ENCODE peak calls at places on chromosomes 12 and 14, in nine cellular contexts. One of them, this sample, is unnamed. For H3K4me1, the result is how much of the 10 kb centered on the place peaks cover.

GRCh38 chr12:114687802-114688201 is 3.8 kb upstream of the TBX3 start:
- DNase-seq in stomach: no peak
- DNase-seq in neural progenitor cell: peak
- DNase-seq in Panc1: no peak
- DNase-seq in left lung: no peak
- DNase-seq in GM23338: peak
- DNase-seq in transverse colon: no peak
- DNase-seq in keratinocyte: no peak
- DNase-seq in OCI-LY7: no peak
- DNase-seq in this sample: no peak

GRCh38 chr12:29552324-29552927 is 54.9 kb upstream of the OVCH1 start:
- DNase-seq in stomach: peak
- DNase-seq in neural progenitor cell: peak
- DNase-seq in Panc1: peak
- DNase-seq in left lung: peak
- DNase-seq in GM23338: peak
- DNase-seq in transverse colon: peak
- DNase-seq in keratinocyte: no peak
- DNase-seq in OCI-LY7: peak
- DNase-seq in this sample: peak

GRCh38 chr12:46959484-46959883 is 119.9 kb upstream of the PCED1B start:
- DNase-seq in stomach: no peak
- DNase-seq in neural progenitor cell: no peak
- DNase-seq in Panc1: peak
- DNase-seq in left lung: no peak
- DNase-seq in GM23338: no peak
- DNase-seq in transverse colon: no peak
- DNase-seq in keratinocyte: no peak
- DNase-seq in OCI-LY7: no peak
- DNase-seq in this sample: no peak

GRCh38 chr14:105930572-105930971 is 404.2 kb downstream of the TMEM121 start:
- DNase-seq in stomach: no peak
- DNase-seq in neural progenitor cell: no peak
- DNase-seq in Panc1: no peak
- DNase-seq in left lung: no peak
- DNase-seq in GM23338: no peak
- DNase-seq in transverse colon: no peak
- DNase-seq in keratinocyte: no peak
- DNase-seq in OCI-LY7: no peak
- DNase-seq in this sample: no peak

GRCh38 chr12:45183263-45183662 is 32.6 kb upstream of the ANO6 start:
- DNase-seq in stomach: no peak
- DNase-seq in neural progenitor cell: no peak
- DNase-seq in Panc1: no peak
- DNase-seq in left lung: no peak
- DNase-seq in GM23338: no peak
- DNase-seq in transverse colon: no peak
- DNase-seq in keratinocyte: no peak
- DNase-seq in OCI-LY7: peak
- DNase-seq in this sample: no peak

GRCh38 chr14:104424406-104425072 is 155.0 kb upstream of the C14orf180 start:
- DNase-seq in stomach: peak
- DNase-seq in neural progenitor cell: peak
- DNase-seq in Panc1: no peak
- DNase-seq in left lung: no peak
- DNase-seq in GM23338: no peak
- DNase-seq in transverse colon: no peak
- DNase-seq in keratinocyte: no peak
- DNase-seq in OCI-LY7: no peak
- DNase-seq in this sample: no peak

GRCh38 chr12:65918057-65918456 is 93.8 kb downstream of the HMGA2 start:
- DNase-seq in stomach: no peak
- DNase-seq in neural progenitor cell: no peak
- DNase-seq in Panc1: no peak
- DNase-seq in left lung: no peak
- DNase-seq in GM23338: no peak
- DNase-seq in transverse colon: no peak
- DNase-seq in keratinocyte: no peak
- DNase-seq in OCI-LY7: no peak
- DNase-seq in this sample: no peak

GRCh38 chr14:58950555-58950954 is 237.9 kb upstream of the DAAM1 start:
- DNase-seq in stomach: no peak
- DNase-seq in neural progenitor cell: no peak
- DNase-seq in Panc1: no peak
- DNase-seq in left lung: no peak
- DNase-seq in GM23338: no peak
- DNase-seq in transverse colon: no peak
- DNase-seq in keratinocyte: no peak
- DNase-seq in OCI-LY7: no peak
- DNase-seq in this sample: no peak

GRCh38 chr12:69247253-69248018 is 8.1 kb downstream of the CPSF6 start:
- DNase-seq in stomach: no peak
- DNase-seq in neural progenitor cell: no peak
- DNase-seq in Panc1: no peak
- DNase-seq in left lung: no peak
- DNase-seq in GM23338: no peak
- DNase-seq in transverse colon: no peak
- DNase-seq in keratinocyte: no peak
- DNase-seq in OCI-LY7: no peak
- DNase-seq in this sample: no peak

GRCh38 chr14:54556535-54556934 is 10.4 kb upstream of the SAMD4A start:
- DNase-seq in stomach: no peak
- DNase-seq in neural progenitor cell: no peak
- DNase-seq in Panc1: no peak
- DNase-seq in left lung: no peak
- DNase-seq in GM23338: peak
- DNase-seq in transverse colon: no peak
- DNase-seq in keratinocyte: no peak
- DNase-seq in OCI-LY7: no peak
- DNase-seq in this sample: no peak

GRCh38 chr12:44930972-44931600 is 55.0 kb upstream of the NELL2 start:
- DNase-seq in stomach: no peak
- DNase-seq in neural progenitor cell: peak
- DNase-seq in Panc1: no peak
- DNase-seq in left lung: no peak
- DNase-seq in GM23338: peak
- DNase-seq in transverse colon: no peak
- DNase-seq in keratinocyte: peak
- DNase-seq in OCI-LY7: peak
- DNase-seq in this sample: no peak

GRCh38 chr12:76026643-76027063 is 4.9 kb downstream of the PHLDA1 start:
- DNase-seq in stomach: no peak
- DNase-seq in neural progenitor cell: no peak
- DNase-seq in Panc1: no peak
- DNase-seq in left lung: no peak
- DNase-seq in GM23338: no peak
- DNase-seq in transverse colon: no peak
- DNase-seq in keratinocyte: no peak
- DNase-seq in OCI-LY7: no peak
- DNase-seq in this sample: no peak

GRCh38 chr12:122159879-122160278 is 14.1 kb downstream of the IL31 start:
- DNase-seq in stomach: no peak
- DNase-seq in neural progenitor cell: no peak
- DNase-seq in Panc1: no peak
- DNase-seq in left lung: no peak
- DNase-seq in GM23338: peak
- DNase-seq in transverse colon: no peak
- DNase-seq in keratinocyte: no peak
- DNase-seq in OCI-LY7: peak
- DNase-seq in this sample: no peak
- TF ChIP-seq CTCF in stomach: no peak
- TF ChIP-seq CTCF in neural progenitor cell: no peak
- TF ChIP-seq CTCF in Panc1: no peak
- TF ChIP-seq CTCF in left lung: no peak
- TF ChIP-seq CTCF in GM23338: peak
- TF ChIP-seq CTCF in transverse colon: no peak
- TF ChIP-seq CTCF in keratinocyte: no peak
- TF ChIP-seq CTCF in OCI-LY7: peak
- TF ChIP-seq CTCF in this sample: peak

GRCh38 chr14:90554341-90554740 is 157.5 kb downstream of the CALM1 start:
- DNase-seq in stomach: peak
- DNase-seq in neural progenitor cell: no peak
- DNase-seq in Panc1: no peak
- DNase-seq in left lung: no peak
- DNase-seq in GM23338: no peak
- DNase-seq in transverse colon: no peak
- DNase-seq in keratinocyte: no peak
- DNase-seq in OCI-LY7: no peak
- DNase-seq in this sample: no peak

GRCh38 chr14:90553921-90554336 is 157.1 kb downstream of the CALM1 start:
- DNase-seq in stomach: no peak
- DNase-seq in neural progenitor cell: no peak
- DNase-seq in Panc1: no peak
- DNase-seq in left lung: no peak
- DNase-seq in GM23338: no peak
- DNase-seq in transverse colon: no peak
- DNase-seq in keratinocyte: no peak
- DNase-seq in OCI-LY7: no peak
- DNase-seq in this sample: no peak

GRCh38 chr14:90552465-90553297 is 155.9 kb downstream of the CALM1 start:
- DNase-seq in stomach: no peak
- DNase-seq in neural progenitor cell: no peak
- DNase-seq in Panc1: no peak
- DNase-seq in left lung: no peak
- DNase-seq in GM23338: no peak
- DNase-seq in transverse colon: no peak
- DNase-seq in keratinocyte: no peak
- DNase-seq in OCI-LY7: no peak
- DNase-seq in this sample: no peak

GRCh38 chr14:90551733-90552464 is 155.1 kb downstream of the CALM1 start:
- DNase-seq in stomach: peak
- DNase-seq in neural progenitor cell: no peak
- DNase-seq in Panc1: no peak
- DNase-seq in left lung: no peak
- DNase-seq in GM23338: no peak
- DNase-seq in transverse colon: no peak
- DNase-seq in keratinocyte: no peak
- DNase-seq in OCI-LY7: no peak
- DNase-seq in this sample: no peak

GRCh38 chr14:90553298-90553920 is 156.6 kb downstream of the CALM1 start:
- DNase-seq in stomach: no peak
- DNase-seq in neural progenitor cell: peak
- DNase-seq in Panc1: no peak
- DNase-seq in left lung: no peak
- DNase-seq in GM23338: peak
- DNase-seq in transverse colon: no peak
- DNase-seq in keratinocyte: no peak
- DNase-seq in OCI-LY7: no peak
- DNase-seq in this sample: no peak
- H3K4me1 ChIP-seq in stomach: half or more
- H3K4me1 ChIP-seq in neural progenitor cell: under half
- H3K4me1 ChIP-seq in Panc1: under half
- H3K4me1 ChIP-seq in left lung: under half
- H3K4me1 ChIP-seq in GM23338: under half
- H3K4me1 ChIP-seq in transverse colon: under half
- H3K4me1 ChIP-seq in keratinocyte: under half
- H3K4me1 ChIP-seq in OCI-LY7: under half
- H3K4me1 ChIP-seq in this sample: under half

GRCh38 chr14:100145682-100146464 is 13.6 kb downstream of the DEGS2 start:
- DNase-seq in stomach: no peak
- DNase-seq in neural progenitor cell: no peak
- DNase-seq in Panc1: no peak
- DNase-seq in left lung: peak
- DNase-seq in GM23338: no peak
- DNase-seq in transverse colon: no peak
- DNase-seq in keratinocyte: no peak
- DNase-seq in OCI-LY7: no peak
- DNase-seq in this sample: no peak

GRCh38 chr14:100144996-100145646 is 14.3 kb downstream of the DEGS2 start:
- DNase-seq in stomach: peak
- DNase-seq in neural progenitor cell: no peak
- DNase-seq in Panc1: no peak
- DNase-seq in left lung: no peak
- DNase-seq in GM23338: no peak
- DNase-seq in transverse colon: peak
- DNase-seq in keratinocyte: no peak
- DNase-seq in OCI-LY7: no peak
- DNase-seq in this sample: no peak

GRCh38 chr14:100147181-100147631 is 12.2 kb downstream of the DEGS2 start:
- DNase-seq in stomach: no peak
- DNase-seq in neural progenitor cell: no peak
- DNase-seq in Panc1: no peak
- DNase-seq in left lung: peak
- DNase-seq in GM23338: no peak
- DNase-seq in transverse colon: no peak
- DNase-seq in keratinocyte: no peak
- DNase-seq in OCI-LY7: peak
- DNase-seq in this sample: peak

GRCh38 chr14:100147691-100148464 is 11.6 kb downstream of the DEGS2 start:
- DNase-seq in stomach: no peak
- DNase-seq in neural progenitor cell: no peak
- DNase-seq in Panc1: no peak
- DNase-seq in left lung: no peak
- DNase-seq in GM23338: no peak
- DNase-seq in transverse colon: no peak
- DNase-seq in keratinocyte: no peak
- DNase-seq in OCI-LY7: peak
- DNase-seq in this sample: no peak

DNA sequence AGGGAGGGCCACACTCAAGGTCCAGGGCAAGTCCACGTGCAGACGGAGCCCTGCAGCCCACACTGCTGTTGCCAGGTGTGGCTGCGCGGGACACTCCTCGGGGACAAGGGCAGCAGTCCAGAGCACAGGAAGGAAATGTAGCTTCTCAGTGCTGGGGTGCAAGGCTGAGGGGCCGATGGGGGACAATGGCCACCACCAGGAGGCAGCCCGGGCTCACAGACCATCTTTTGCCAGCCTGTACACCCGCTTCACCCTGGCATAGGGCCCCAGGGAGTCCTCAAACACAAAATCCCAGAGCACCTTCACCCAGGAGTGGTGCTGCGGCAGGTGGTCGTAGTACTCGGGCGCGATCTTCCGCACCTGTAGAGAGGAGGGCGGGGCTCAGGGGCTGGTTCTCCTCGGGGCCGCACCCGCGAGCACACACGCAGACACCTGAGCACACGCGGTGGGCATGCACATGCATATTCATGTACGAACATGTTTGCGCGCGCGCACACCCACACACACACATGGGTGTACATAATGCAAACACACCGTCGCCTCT is 12.8 kb downstream of the DEGS2 start:
- DNase-seq in stomach: no peak
- DNase-seq in neural progenitor cell: no peak
- DNase-seq in Panc1: no peak
- DNase-seq in left lung: peak
- DNase-seq in GM23338: no peak
- DNase-seq in transverse colon: peak
- DNase-seq in keratinocyte: no peak
- DNase-seq in OCI-LY7: no peak
- DNase-seq in this sample: peak
- TF ChIP-seq CTCF in stomach: no peak
- TF ChIP-seq CTCF in neural progenitor cell: peak
- TF ChIP-seq CTCF in Panc1: no peak
- TF ChIP-seq CTCF in left lung: no peak
- TF ChIP-seq CTCF in GM23338: no peak
- TF ChIP-seq CTCF in transverse colon: no peak
- TF ChIP-seq CTCF in keratinocyte: no peak
- TF ChIP-seq CTCF in OCI-LY7: no peak
- TF ChIP-seq CTCF in this sample: peak

DNA sequence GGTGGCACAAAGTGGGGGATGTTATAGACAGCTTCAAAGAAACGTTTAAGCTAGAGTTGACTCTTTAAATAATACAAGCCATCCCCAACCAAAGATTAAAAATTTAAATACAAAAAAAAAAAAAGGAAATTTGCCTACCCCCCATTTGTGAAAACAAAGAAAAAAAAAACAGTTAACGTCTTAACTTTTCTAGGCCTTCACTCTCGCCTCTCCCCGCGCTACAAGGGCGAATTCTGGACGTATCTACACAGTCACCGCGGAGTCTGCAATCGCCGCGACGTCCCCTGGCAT is 528 bp upstream of the NUDT4 start:
- DNase-seq in stomach: no peak
- DNase-seq in neural progenitor cell: no peak
- DNase-seq in Panc1: no peak
- DNase-seq in left lung: no peak
- DNase-seq in GM23338: no peak
- DNase-seq in transverse colon: no peak
- DNase-seq in keratinocyte: no peak
- DNase-seq in OCI-LY7: no peak
- DNase-seq in this sample: no peak
- H3K4me1 ChIP-seq in stomach: half or more
- H3K4me1 ChIP-seq in neural progenitor cell: under half
- H3K4me1 ChIP-seq in Panc1: under half
- H3K4me1 ChIP-seq in left lung: under half
- H3K4me1 ChIP-seq in GM23338: half or more
- H3K4me1 ChIP-seq in transverse colon: under half
- H3K4me1 ChIP-seq in keratinocyte: under half
- H3K4me1 ChIP-seq in OCI-LY7: under half
- H3K4me1 ChIP-seq in this sample: under half

This sample was measured in DND-41.